ENCODE peak calls at places on chromosomes 2 and 18, in eight cellular contexts. K, D, U, J, E, G, Y and V are unnamed samples.

GRCh38 chr2:51628953-51629352 is 597.0 kb upstream of the NRXN1 start:
- DNase-seq in K (no peak), D (no peak), U (no peak), J (no peak), E (no peak), G (no peak), Y (no peak), V (no peak)

GRCh38 chr2:27051902-27052645 is 606 bp downstream of the AGBL5 start:
- DNase-seq in K (peak), D (peak), U (no peak), J (no peak), E (no peak), G (no peak), Y (peak), V (no peak)

GRCh38 chr2:26432363-26432762 is 30.6 kb downstream of the DRC1 start:
- DNase-seq in K (no peak), D (no peak), U (no peak), J (no peak), E (no peak), G (no peak), Y (no peak), V (no peak)

GRCh38 chr18:23354625-23355024 is 98.5 kb upstream of the RIOK3 start:
- DNase-seq in K (peak), D (no peak), U (peak), J (no peak), E (peak), G (peak), Y (peak), V (no peak)

GRCh38 chr18:50797147-50797546 is 22.7 kb downstream of the MRO start:
- DNase-seq in K (no peak), D (no peak), U (no peak), J (no peak), E (no peak), G (no peak), Y (no peak), V (no peak)

GRCh38 chr2:567865-568638 is 109.2 kb downstream of the TMEM18 start:
- DNase-seq in K (peak), D (no peak), U (no peak), J (no peak), E (peak), G (no peak), Y (peak), V (peak)

GRCh38 chr18:46343940-46344372 is 239.8 kb downstream of the HAUS1 start:
- DNase-seq in K (no peak), D (no peak), U (peak), J (no peak), E (no peak), G (no peak), Y (peak), V (no peak)

GRCh38 chr2:100262555-100263320 is 59.6 kb downstream of the LONRF2 start:
- DNase-seq in K (peak), D (peak), U (peak), J (peak), E (peak), G (peak), Y (peak), V (peak)

GRCh38 chr2:148770047-148770446 is 105.0 kb upstream of the KIF5C start:
- DNase-seq in K (no peak), D (no peak), U (no peak), J (no peak), E (no peak), G (no peak), Y (no peak), V (no peak)
- H3K27ac ChIP-seq in K (no peak), D (no peak), U (no peak), J (no peak), E (no peak), G (no peak), Y (no peak), V (no peak)

GRCh38 chr2:176156301-176156958 is 677 bp upstream of the HOXD3 start:
- DNase-seq in K (no peak), D (no peak), U (no peak), J (no peak), E (no peak), G (no peak), Y (no peak), V (no peak)

GRCh38 chr2:176156959-176157498 is at the start of gene HOXD3:
- DNase-seq in K (peak), D (no peak), U (no peak), J (no peak), E (no peak), G (no peak), Y (no peak), V (no peak)

GRCh38 chr2:176158306-176158643 is 1.2 kb downstream of the HOXD3 start:
- DNase-seq in K (no peak), D (no peak), U (no peak), J (no peak), E (no peak), G (no peak), Y (no peak), V (no peak)

GRCh38 chr2:176158855-176159677 is 2.0 kb downstream of the HOXD3 start:
- DNase-seq in K (no peak), D (peak), U (no peak), J (no peak), E (no peak), G (no peak), Y (no peak), V (peak)

GRCh38 chr2:176157499-176158305 is 595 bp downstream of the HOXD3 start:
- DNase-seq in K (peak), D (peak), U (no peak), J (no peak), E (no peak), G (no peak), Y (no peak), V (peak)
- TF ChIP-seq EZH2 in K (no peak), D (peak), U (no peak), J (no peak), E (peak), G (peak), Y (peak), V (no peak)

GRCh38 chr2:28601612-28602011 is 105.8 kb downstream of the PLB1 start:
- DNase-seq in K (no peak), D (no peak), U (no peak), J (no peak), E (no peak), G (no peak), Y (no peak), V (no peak)

GRCh38 chr2:28603821-28604220 is 108.0 kb downstream of the PLB1 start:
- DNase-seq in K (no peak), D (no peak), U (no peak), J (no peak), E (no peak), G (no peak), Y (no peak), V (no peak)

GRCh38 chr2:28602136-28602660 is 106.3 kb downstream of the PLB1 start:
- DNase-seq in K (no peak), D (no peak), U (no peak), J (no peak), E (no peak), G (no peak), Y (no peak), V (no peak)

GRCh38 chr2:28604284-28604843 is 108.5 kb downstream of the PLB1 start:
- DNase-seq in K (no peak), D (no peak), U (no peak), J (no peak), E (no peak), G (no peak), Y (no peak), V (no peak)

DNA sequence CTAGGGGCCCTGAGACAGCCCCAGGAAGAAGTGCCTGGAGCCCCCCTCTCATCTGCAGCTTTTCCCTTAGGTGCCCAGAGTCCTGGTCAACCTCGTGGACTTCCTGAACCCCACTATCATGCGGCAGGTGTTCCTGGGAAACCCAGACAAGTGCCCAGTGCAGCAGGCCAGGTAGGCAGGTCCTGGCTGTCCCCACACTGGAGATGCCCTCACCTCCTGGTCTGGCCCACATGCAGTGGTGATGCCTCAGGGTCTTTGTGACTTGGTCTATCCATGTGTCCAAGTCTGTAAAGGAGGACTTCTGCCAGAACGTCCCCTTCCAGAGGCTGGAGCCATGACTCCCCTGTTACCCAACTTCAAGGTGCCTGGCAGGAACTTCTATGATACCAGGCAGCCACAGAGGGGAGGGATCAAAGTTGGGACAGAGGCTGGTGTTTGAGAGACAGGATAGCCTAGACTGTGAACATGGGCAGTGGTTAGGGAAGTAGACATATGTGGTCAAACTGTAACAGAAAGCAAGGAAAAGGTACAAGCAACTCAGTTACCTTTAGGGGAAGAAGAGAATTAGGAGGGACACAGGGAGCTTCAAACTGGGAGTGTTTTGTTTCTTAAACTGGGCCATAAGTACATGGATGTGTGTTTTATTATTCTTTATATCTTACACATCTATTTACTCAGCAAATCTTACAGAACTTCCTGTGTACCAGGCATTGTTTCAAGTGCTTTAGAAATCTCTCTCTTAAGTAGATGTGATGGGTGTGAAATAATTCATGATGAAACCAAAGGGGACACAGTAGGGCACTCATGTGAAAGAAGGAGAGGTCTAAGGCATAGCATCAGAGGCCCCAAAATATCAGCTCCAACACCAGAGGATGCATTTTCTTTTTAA is 107.1 kb downstream of the PLB1 start:
- DNase-seq in K (no peak), D (no peak), U (no peak), J (no peak), E (no peak), G (no peak), Y (no peak), V (no peak)
- H3K4me3 ChIP-seq in K (no peak), D (no peak), U (no peak), J (no peak), E (no peak), G (no peak), Y (no peak), V (no peak)

DNA sequence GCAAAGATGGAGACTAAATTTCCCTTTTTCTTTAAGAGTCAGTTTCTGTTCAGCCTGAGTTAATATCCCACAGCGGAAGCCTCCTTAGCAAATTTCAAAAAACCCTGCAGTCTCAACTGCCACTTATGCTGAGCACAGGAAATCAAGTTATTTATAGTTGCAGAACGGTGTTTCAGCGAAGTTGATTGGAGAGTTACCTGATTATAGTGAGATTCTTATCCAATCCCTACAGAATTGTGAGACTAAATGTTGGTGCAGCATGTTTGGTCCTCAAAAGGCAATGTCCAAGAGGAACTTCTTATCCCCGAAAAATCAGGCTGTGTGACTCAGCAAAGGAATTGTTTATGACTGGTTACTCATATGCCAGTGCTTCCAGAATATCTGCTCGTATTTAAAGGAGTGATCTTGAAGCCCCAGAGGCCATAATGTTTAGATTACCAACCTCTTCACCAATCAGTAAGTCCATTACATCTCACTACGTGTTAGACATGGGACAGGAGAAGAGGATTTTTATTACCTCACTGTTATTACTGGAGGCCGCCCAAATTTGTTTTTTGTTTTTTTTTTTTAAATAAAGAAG is 67.9 kb downstream of the LRRFIP1 start:
- DNase-seq in K (peak), D (no peak), U (peak), J (peak), E (peak), G (peak), Y (peak), V (peak)
- H3K27ac ChIP-seq in K (peak), D (no peak), U (peak), J (peak), E (peak), G (peak), Y (peak), V (peak)

GRCh38 chr2:72146357-72147302 is 1.0 kb downstream of the CYP26B1 start:
- DNase-seq in K (no peak), D (peak), U (no peak), J (no peak), E (no peak), G (no peak), Y (peak), V (no peak)
- TF ChIP-seq EZH2 in K (peak), D (no peak), U (no peak), J (no peak), E (peak), G (peak), Y (peak), V (peak)

GRCh38 chr18:6975084-6975483 is 142.5 kb downstream of the LAMA1 start:
- DNase-seq in K (no peak), D (no peak), U (no peak), J (no peak), E (no peak), G (no peak), Y (no peak), V (no peak)
- H3K4me3 ChIP-seq in K (no peak), D (no peak), U (no peak), J (no peak), E (no peak), G (no peak), Y (no peak), V (no peak)

DNA sequence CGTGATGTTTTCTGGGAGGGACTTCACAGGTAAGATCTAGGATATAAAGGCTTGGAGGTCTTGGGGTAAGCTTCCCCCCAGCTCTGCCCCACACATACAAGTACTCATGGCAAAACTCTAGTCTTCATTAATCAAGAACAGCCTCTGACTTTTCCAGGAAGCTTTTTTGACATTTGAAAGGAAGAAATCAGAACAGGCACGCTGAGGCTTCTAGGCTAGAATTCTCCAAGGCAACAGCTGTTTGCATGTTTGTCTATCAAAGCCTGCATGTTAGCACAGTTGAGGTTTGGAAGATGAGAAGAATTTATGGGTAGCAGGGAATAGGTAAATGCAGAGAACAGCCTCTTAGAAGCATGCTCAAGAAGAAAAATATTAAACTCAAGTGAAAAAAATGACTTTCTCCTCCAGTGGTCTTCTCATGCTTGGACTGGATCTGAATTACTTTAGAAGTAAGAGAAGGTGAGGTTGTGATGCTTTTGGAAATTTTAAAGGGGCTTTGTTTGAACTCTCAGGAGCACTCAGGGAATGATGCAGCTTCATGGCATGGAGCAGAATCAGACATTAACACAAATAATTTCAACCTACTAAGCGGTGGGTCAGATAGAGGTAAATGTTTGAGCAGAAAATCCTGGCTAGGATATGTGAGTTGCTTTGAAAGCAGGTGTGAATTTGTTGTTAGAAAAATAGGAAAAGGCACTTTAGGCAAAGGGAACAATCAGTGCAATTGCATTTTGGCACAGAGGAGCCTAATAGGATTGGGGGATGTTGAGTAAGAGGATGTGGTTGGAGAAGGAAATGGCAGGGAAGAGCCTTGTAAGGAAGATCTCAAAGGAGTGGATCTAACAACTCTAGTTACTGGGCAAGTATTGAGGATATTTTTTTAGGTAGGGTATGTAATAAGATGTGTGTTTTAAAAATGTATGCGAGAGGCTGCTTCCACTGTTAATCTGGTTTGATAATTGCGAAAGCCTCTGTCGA is 76.2 kb downstream of the DDX1 start:
- DNase-seq in K (peak), D (no peak), U (no peak), J (no peak), E (peak), G (peak), Y (no peak), V (no peak)
- H3K27ac ChIP-seq in K (no peak), D (no peak), U (no peak), J (no peak), E (no peak), G (no peak), Y (peak), V (no peak)

GRCh38 chr18:7116001-7116831 is 1.4 kb downstream of the LAMA1 start:
- DNase-seq in K (peak), D (peak), U (no peak), J (no peak), E (peak), G (peak), Y (peak), V (no peak)
- TF ChIP-seq EZH2 in K (no peak), D (no peak), U (no peak), J (no peak), E (no peak), G (no peak), Y (no peak), V (no peak)

DNA sequence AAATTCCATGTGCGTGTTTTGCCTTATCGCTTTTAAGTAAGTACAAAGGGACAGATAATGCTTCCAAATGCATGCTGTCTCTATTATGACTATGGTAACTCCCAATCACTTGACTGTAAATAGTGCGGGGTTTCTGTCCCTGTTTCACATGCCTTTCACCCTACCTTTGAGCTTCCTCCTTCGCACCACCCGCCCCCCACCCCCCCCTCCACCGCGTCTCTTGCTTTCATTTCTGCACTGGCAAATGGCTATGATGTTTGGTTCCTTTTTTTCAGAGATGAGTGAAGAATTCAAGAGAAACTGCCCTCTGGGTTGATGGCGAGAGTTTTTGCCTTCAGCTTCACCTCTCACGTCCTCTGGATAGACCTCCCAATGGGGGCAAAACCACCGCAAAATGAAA is 25.0 kb upstream of the SPP2 start:
- DNase-seq in K (peak), D (no peak), U (no peak), J (no peak), E (no peak), G (no peak), Y (no peak), V (no peak)
- H3K4me3 ChIP-seq in K (peak), D (no peak), U (no peak), J (no peak), E (peak), G (peak), Y (no peak), V (no peak)

GRCh38 chr18:1394426-1394825 is 489.8 kb downstream of the ADCYAP1 start:
- DNase-seq in K (no peak), D (no peak), U (no peak), J (no peak), E (no peak), G (no peak), Y (no peak), V (no peak)
- H3K27ac ChIP-seq in K (no peak), D (no peak), U (no peak), J (no peak), E (no peak), G (no peak), Y (no peak), V (no peak)